ENCODE peak calls at places on chromosomes 4 and X, in five cellular contexts. I is AG10803, T is germinal center, U is mucosa of gallbladder, K is HuH-7. X is an unnamed sample.
A peak's percentile ranks its signal among the peaks of the same experiment; 100 is the strongest.

GRCh38 chr4:139656614-139657486 is 8.8 kb upstream of the MGST2 start:
- DNase-seq in T (peak; percentile 63), I (peak; percentile 72), K (peak; percentile 64), U (peak; percentile 57), X (peak; percentile 77)

GRCh38 chr4:8911311-8912088 is 39.9 kb upstream of the HMX1 start:
- DNase-seq in T (no peak), K (no peak), I (peak; percentile 66), U (no peak), X (no peak)

GRCh38 chrX:133709486-133709885 is 275.9 kb downstream of the GPC3 start:
- DNase-seq in K (no peak), T (no peak), U (no peak), I (no peak), X (no peak)

GRCh38 chr4:158008551-158009218 is 164.1 kb downstream of the GASK1B start:
- DNase-seq in U (no peak), T (no peak), I (peak; percentile 30), K (no peak), X (no peak)

GRCh38 chrX:133544105-133544504 is 128.8 kb upstream of the GPC4 start:
- DNase-seq in T (no peak), U (peak; percentile 55), I (peak; percentile 74), K (peak; percentile 9), X (no peak)

GRCh38 chr4:73231518-73232487 is 26.8 kb downstream of the ANKRD17 start:
- DNase-seq in I (no peak), K (no peak), T (no peak), U (no peak), X (no peak)

GRCh38 chr4:95124906-95125504 is 367.2 kb downstream of the BMPR1B start:
- DNase-seq in K (peak; percentile 10), T (no peak), U (peak; percentile 24), I (peak; percentile 75), X (peak; percentile 17)

GRCh38 chrX:133923113-133923512 is 62.3 kb downstream of the GPC3 start:
- DNase-seq in K (no peak), U (no peak), T (no peak), I (no peak), X (no peak)

GRCh38 chr4:6633091-6633906 is 7.2 kb upstream of the MRFAP1 start:
- DNase-seq in U (no peak), K (peak; percentile 65), T (no peak), I (peak; percentile 63), X (peak; percentile 53)

GRCh38 chrX:130118396-130118795 is 8.1 kb upstream of the ELF4 start:
- DNase-seq in T (no peak), I (peak; percentile 87), U (no peak), K (no peak), X (no peak)

GRCh38 chr4:151409470-151410313 is 716 bp downstream of the FHIP1A start:
- DNase-seq in U (peak; percentile 24), T (no peak), I (no peak), K (peak; percentile 72), X (peak; percentile 19)

GRCh38 chrX:68929332-68930150 is 100.7 kb downstream of the EFNB1 start:
- DNase-seq in U (peak; percentile 36), T (no peak), I (peak; percentile 56), K (no peak), X (no peak)

GRCh38 chr4:98657531-98658286 is 702 bp downstream of the TSPAN5 start:
- DNase-seq in U (peak; percentile 15), I (peak; percentile 65), K (peak; percentile 52), T (peak; percentile 19), X (peak; percentile 55)

GRCh38 chr4:40552536-40552935 is 77.1 kb downstream of the RBM47 start:
- DNase-seq in K (no peak), I (no peak), T (no peak), U (no peak), X (no peak)

GRCh38 chrX:15866141-15866540 is 11.5 kb upstream of the AP1S2 start:
- DNase-seq in I (no peak), T (no peak), U (no peak), K (no peak), X (no peak)

GRCh38 chrX:136572030-136572429 is 40.0 kb downstream of the VGLL1 start:
- DNase-seq in K (no peak), U (no peak), I (no peak), T (no peak), X (no peak)

GRCh38 chr4:184398741-184399504 is 75.4 kb downstream of the IRF2 start:
- DNase-seq in K (no peak), U (no peak), T (no peak), I (no peak), X (no peak)

GRCh38 chr4:186919340-186919739 is 195.7 kb upstream of the FAT1 start:
- DNase-seq in U (no peak), I (no peak), T (no peak), K (no peak), X (no peak)

GRCh38 chr4:86497131-86497530 is 97.0 kb upstream of the PTPN13 start:
- DNase-seq in I (peak; percentile 49), K (no peak), U (peak; percentile 25), T (no peak), X (no peak)

GRCh38 chrX:39542316-39542715 is 555.4 kb downstream of the BCOR start:
- DNase-seq in I (no peak), T (no peak), U (no peak), K (no peak), X (no peak)

GRCh38 chr4:45323453-45324058 is 597.2 kb upstream of the GNPDA2 start:
- DNase-seq in I (no peak), U (no peak), K (no peak), T (no peak), X (no peak)

GRCh38 chr4:76539979-76540378 is 105.0 kb downstream of the SHROOM3 start:
- DNase-seq in U (no peak), T (no peak), K (no peak), I (peak; percentile 66), X (no peak)

GRCh38 chrX:68944211-68944610 is 115.4 kb downstream of the EFNB1 start:
- DNase-seq in K (no peak), I (no peak), T (no peak), U (peak; percentile 4), X (no peak)

GRCh38 chr4:76380561-76380960 is 40.4 kb downstream of the CCDC158 start:
- DNase-seq in T (no peak), K (no peak), U (no peak), I (no peak), X (no peak)

GRCh38 chrX:41491267-41492004 is 44.3 kb downstream of the NYX start:
- DNase-seq in U (no peak), K (no peak), T (no peak), I (peak; percentile 85), X (no peak)

GRCh38 chr4:7388627-7389026 is 46.1 kb downstream of the PSAPL1 start:
- DNase-seq in I (no peak), U (no peak), K (no peak), T (no peak), X (no peak)

GRCh38 chrX:100636321-100636991 is at the start of gene TSPAN6:
- DNase-seq in U (peak; percentile 82), I (peak; percentile 80), K (peak; percentile 73), T (peak; percentile 59), X (no peak)

GRCh38 chr4:16875487-16875886 is 23.0 kb downstream of the LDB2 start:
- DNase-seq in T (no peak), K (no peak), I (peak; percentile 81), U (no peak), X (no peak)

GRCh38 chr4:41360911-41361830 is 104.4 kb downstream of the UCHL1 start:
- DNase-seq in K (no peak), T (peak; percentile 6), U (peak; percentile 34), I (no peak), X (peak; percentile 24)

GRCh38 chrX:77785746-77786548 is at the start of gene ATRX:
- DNase-seq in K (peak; percentile 86), I (peak; percentile 72), T (peak; percentile 86), U (peak; percentile 66), X (peak; percentile 88)

GRCh38 chr4:52963976-52964375 is 101.9 kb downstream of the RASL11B start:
- DNase-seq in I (no peak), T (no peak), U (no peak), K (no peak), X (no peak)

GRCh38 chrX:47218920-47219815 is 687 bp downstream of the CDK16 start:
- DNase-seq in U (no peak), T (peak; percentile 30), I (no peak), K (peak; percentile 33), X (peak; percentile 23)

GRCh38 chr4:82423245-82424054 is 6.8 kb downstream of the HNRNPDL start:
- DNase-seq in T (no peak), I (peak; percentile 33), K (no peak), U (no peak), X (no peak)

GRCh38 chrX:70477734-70478075 is 33.1 kb downstream of the DLG3 start:
- DNase-seq in K (no peak), I (no peak), U (no peak), T (no peak), X (no peak)

GRCh38 chr4:89071311-89071710 is 14.3 kb upstream of the FAM13A start:
- DNase-seq in I (no peak), U (no peak), T (no peak), K (no peak), X (no peak)

GRCh38 chr4:120709986-120710385 is 212.5 kb downstream of the PRDM5 start:
- DNase-seq in T (no peak), K (no peak), I (peak; percentile 85), U (no peak), X (no peak)

GRCh38 chr4:3783691-3784306 is 17.6 kb downstream of the ADRA2C start:
- DNase-seq in T (no peak), I (no peak), K (peak; percentile 77), U (no peak), X (no peak)

GRCh38 chrX:98448524-98448923 is 1564.8 kb downstream of the RPA4 start:
- DNase-seq in U (no peak), K (no peak), T (no peak), I (no peak), X (no peak)

X was measured in NCI-H345.